ENCODE peak calls at places on chromosome 7, in nine cellular contexts. Z is fibroblast of pulmonary artery, T is NCI-H1436, P is EL, Q is ELR, O is fibroblast of the aortic adventitia, W is activated T-cell treated with anti-CD3 and anti-CD28 coated beads for 4 hours, K is neural crest cell, C is HEK293T. I is an unnamed sample.

GRCh38 chr7:116663744-116664143 is 8.3 kb upstream of the MET start:
- DNase-seq in T (no peak), O (no peak), K (no peak), C (no peak), W (no peak), Q (no peak), Z (no peak), P (no peak), I (no peak)

GRCh38 chr7:35415411-35415822 is 161.5 kb upstream of the TBX20 start:
- DNase-seq in O (no peak), T (no peak), P (no peak), Q (no peak), Z (peak; percentile 24), C (no peak), K (no peak), W (no peak), I (no peak)

GRCh38 chr7:101232141-101232821 is 5.3 kb downstream of the CLDN15 start:
- DNase-seq in K (no peak), C (no peak), T (peak; percentile 34), W (no peak), P (no peak), Z (no peak), Q (no peak), O (no peak), I (peak; percentile 69)

GRCh38 chr7:103592844-103593243 is 146.8 kb upstream of the SLC26A5 start:
- DNase-seq in P (no peak), W (no peak), Q (no peak), C (no peak), Z (no peak), T (no peak), O (no peak), K (no peak), I (no peak)

GRCh38 chr7:23072043-23072442 is 33.5 kb upstream of the KLHL7 start:
- DNase-seq in P (peak; percentile 25), Z (peak; percentile 44), T (no peak), O (peak; percentile 35), C (peak; percentile 16), W (no peak), K (no peak), Q (peak; percentile 57), I (no peak)

GRCh38 chr7:32104766-32105165 is 34.6 kb upstream of the PDE1C start:
- DNase-seq in O (peak; percentile 36), C (no peak), Q (no peak), Z (no peak), K (no peak), W (no peak), P (no peak), T (no peak), I (no peak)

GRCh38 chr7:41027428-41028115 is 675.3 kb downstream of the INHBA start:
- DNase-seq in C (no peak), W (no peak), Q (peak; percentile 98), K (no peak), P (peak; percentile 98), T (no peak), O (peak; percentile 76), Z (peak; percentile 87), I (no peak)

GRCh38 chr7:138934861-138935260 is 46.3 kb downstream of the KIAA1549 start:
- DNase-seq in P (peak; percentile 85), T (no peak), W (no peak), Q (peak; percentile 92), K (no peak), Z (peak; percentile 65), C (no peak), O (peak; percentile 68), I (no peak)

GRCh38 chr7:141699860-141700259 is 2.1 kb downstream of the DENND11 start:
- DNase-seq in W (no peak), Z (no peak), K (no peak), T (no peak), C (no peak), P (no peak), Q (no peak), O (no peak), I (no peak)

GRCh38 chr7:139523199-139523941 is at the start of gene CLEC2L:
- DNase-seq in T (no peak), Z (no peak), W (no peak), Q (no peak), P (peak; percentile 8), K (no peak), C (no peak), O (no peak), I (peak; percentile 35)

GRCh38 chr7:149866817-149867447 is 6.8 kb upstream of the ATP6V0E2 start:
- DNase-seq in Z (peak; percentile 91), P (no peak), T (no peak), O (peak; percentile 24), C (no peak), Q (no peak), K (no peak), W (no peak), I (no peak)

GRCh38 chr7:71348751-71349415 is 216.9 kb downstream of the GALNT17 start:
- DNase-seq in K (no peak), Q (no peak), P (no peak), O (no peak), Z (no peak), T (no peak), C (no peak), W (no peak), I (no peak)

GRCh38 chr7:91266931-91267557 is 2.8 kb downstream of the FZD1 start:
- DNase-seq in Q (no peak), C (no peak), O (peak; percentile 36), K (no peak), Z (no peak), W (no peak), P (no peak), T (no peak), I (no peak)

GRCh38 chr7:2613926-2614613 is 17.7 kb upstream of the TTYH3 start:
- DNase-seq in K (no peak), C (no peak), O (peak; percentile 72), Z (peak; percentile 49), Q (no peak), T (no peak), W (no peak), P (no peak), I (no peak)

GRCh38 chr7:112162161-112163020 is 43.8 kb downstream of the DOCK4 start:
- DNase-seq in W (no peak), Z (peak; percentile 92), C (peak; percentile 35), P (peak; percentile 54), K (peak; percentile 56), O (peak; percentile 59), T (peak; percentile 32), Q (peak; percentile 65), I (no peak)

GRCh38 chr7:20796565-20796964 is 9.9 kb upstream of the SP8 start:
- DNase-seq in T (no peak), Z (no peak), P (no peak), C (no peak), Q (no peak), O (no peak), W (no peak), K (no peak), I (no peak)

GRCh38 chr7:137996386-137996851 is 5.5 kb downstream of the CREB3L2 start:
- DNase-seq in O (peak; percentile 73), Z (peak; percentile 93), K (no peak), W (no peak), Q (peak; percentile 53), T (no peak), P (peak; percentile 71), C (no peak), I (peak; percentile 83)

GRCh38 chr7:112882506-112882905 is 92.3 kb upstream of the TMEM168 start:
- DNase-seq in K (no peak), O (no peak), T (no peak), C (no peak), P (no peak), Q (no peak), W (no peak), Z (no peak), I (no peak)

GRCh38 chr7:133253522-133253882 is 624 bp downstream of the EXOC4 start:
- DNase-seq in K (no peak), O (peak; percentile 21), C (no peak), W (no peak), T (no peak), P (peak; percentile 2), Z (no peak), Q (peak; percentile 23), I (peak; percentile 32)

GRCh38 chr7:31432166-31432565 is 81.7 kb upstream of the ITPRID1 start:
- DNase-seq in Q (no peak), W (no peak), C (no peak), P (no peak), Z (peak; percentile 18), T (no peak), K (no peak), O (peak; percentile 41), I (no peak)

GRCh38 chr7:106776618-106777347 is 88.3 kb upstream of the PIK3CG start:
- DNase-seq in Q (no peak), W (no peak), P (no peak), K (no peak), O (no peak), Z (no peak), T (no peak), C (no peak), I (peak; percentile 41)

GRCh38 chr7:91826377-91826776 is 54.1 kb downstream of the MTERF1 start:
- DNase-seq in C (no peak), T (peak; percentile 31), O (peak; percentile 20), Q (peak; percentile 25), P (peak; percentile 36), W (no peak), K (no peak), Z (no peak), I (no peak)

GRCh38 chr7:126783613-126784012 is 469.1 kb downstream of the GRM8 start:
- DNase-seq in C (no peak), W (no peak), O (no peak), P (no peak), T (no peak), Z (no peak), K (no peak), Q (no peak), I (no peak)

GRCh38 chr7:116672596-116673503 is 854 bp downstream of the MET start:
- DNase-seq in K (no peak), Q (peak; percentile 76), P (peak; percentile 57), W (no peak), T (no peak), C (peak; percentile 30), Z (peak; percentile 13), O (peak; percentile 30), I (no peak)

GRCh38 chr7:111274882-111275281 is 184.0 kb downstream of the LRRN3 start:
- DNase-seq in Q (peak; percentile 4), K (no peak), O (peak; percentile 21), Z (peak; percentile 53), C (no peak), T (no peak), P (peak; percentile 15), W (no peak), I (peak; percentile 18)

GRCh38 chr7:111535142-111535541 is 27.1 kb downstream of the IMMP2L start:
- DNase-seq in C (no peak), W (no peak), K (no peak), P (no peak), Q (no peak), Z (no peak), O (no peak), T (no peak), I (no peak)

GRCh38 chr7:134988161-134988560 is 1.9 kb downstream of the AGBL3 start:
- DNase-seq in K (no peak), Z (no peak), T (no peak), C (no peak), Q (peak; percentile 19), W (no peak), P (no peak), O (no peak), I (no peak)

GRCh38 chr7:17131060-17131345 is 167.4 kb upstream of the AHR start:
- DNase-seq in C (no peak), Q (peak; percentile 8), P (peak; percentile 12), K (no peak), T (no peak), Z (peak; percentile 39), W (no peak), O (peak; percentile 49), I (no peak)

GRCh38 chr7:8442814-8443304 is 9.4 kb downstream of the NXPH1 start:
- DNase-seq in O (peak; percentile 7), P (no peak), K (peak; percentile 84), W (peak; percentile 4), C (peak; percentile 79), T (no peak), Z (peak; percentile 38), Q (no peak), I (peak; percentile 65)

GRCh38 chr7:4809091-4809591 is 33.7 kb downstream of the AP5Z1 start:
- DNase-seq in K (no peak), P (no peak), Q (no peak), C (no peak), Z (no peak), W (peak; percentile 35), T (no peak), O (no peak), I (no peak)

GRCh38 chr7:85078181-85078580 is 108.7 kb downstream of the SEMA3D start:
- DNase-seq in O (no peak), Q (no peak), T (no peak), W (no peak), C (no peak), K (no peak), P (no peak), Z (no peak), I (no peak)

I was measured in K562.